ENCODE peak calls at places on chromosomes 2 and 18, in nine cellular contexts. S is GM23338, J is H1, C is endodermal cell, O is left lung, A is IMR-90, M is cardiac muscle cell, L is body of pancreas, P is thyroid gland. V is an unnamed sample.

GRCh38 chr2:38301340-38301968 is 75.6 kb downstream of the ATL2 start:
- DNase-seq in O (no peak), J (no peak), L (no peak), C (peak; percentile 69), M (peak; percentile 2), P (peak; percentile 54), A (no peak), S (peak; percentile 43), V (no peak)

GRCh38 chr2:70516596-70516995 is 37.0 kb downstream of the TGFA start:
- DNase-seq in S (no peak), P (no peak), O (no peak), J (no peak), M (no peak), L (no peak), A (no peak), C (peak; percentile 19), V (no peak)

GRCh38 chr2:146228659-146229058 is 1616.2 kb upstream of the ACVR2A start:
- DNase-seq in O (no peak), C (no peak), L (no peak), M (no peak), J (no peak), A (no peak), S (no peak), P (no peak), V (no peak)

GRCh38 chr2:161352718-161353117 is 44.5 kb downstream of the PSMD14 start:
- DNase-seq in A (no peak), J (no peak), L (no peak), S (no peak), M (peak; percentile 18), P (no peak), O (no peak), C (no peak), V (no peak)

GRCh38 chr2:206115026-206115578 is 29.1 kb upstream of the INO80D start:
- DNase-seq in M (no peak), L (no peak), J (peak; percentile 32), O (no peak), A (no peak), P (no peak), C (no peak), S (no peak), V (no peak)

GRCh38 chr2:223000872-223001825 is 50.8 kb upstream of the KCNE4 start:
- DNase-seq in L (no peak), M (no peak), J (no peak), O (no peak), P (no peak), S (no peak), A (no peak), C (no peak), V (no peak)

GRCh38 chr2:235170016-235170415 is 218.2 kb downstream of the SH3BP4 start:
- DNase-seq in A (peak; percentile 43), M (no peak), O (no peak), S (no peak), P (no peak), L (no peak), C (no peak), J (no peak), V (no peak)

GRCh38 chr18:59735269-59735860 is 38.1 kb upstream of the CCBE1 start:
- DNase-seq in S (no peak), C (no peak), O (no peak), L (no peak), P (peak; percentile 43), A (no peak), M (peak; percentile 42), J (no peak), V (no peak)

GRCh38 chr2:197176457-197176964 is 134.1 kb downstream of the ANKRD44 start:
- DNase-seq in S (no peak), O (no peak), J (no peak), M (no peak), P (no peak), A (no peak), L (no peak), C (no peak), V (no peak)

GRCh38 chr2:86747708-86748627 is 27.9 kb downstream of the RMND5A start:
- DNase-seq in C (no peak), A (peak; percentile 90), M (no peak), P (no peak), S (peak; percentile 81), O (no peak), J (no peak), L (no peak), V (no peak)

GRCh38 chr2:42909966-42910365 is 117.6 kb upstream of the HAAO start:
- DNase-seq in S (no peak), M (no peak), A (no peak), J (no peak), L (no peak), C (no peak), P (no peak), O (no peak), V (peak; percentile 40)

GRCh38 chr2:157696036-157696435 is 67.4 kb upstream of the ACVR1C start:
- DNase-seq in S (no peak), A (peak; percentile 85), O (no peak), M (no peak), L (no peak), C (no peak), P (no peak), J (no peak), V (no peak)

GRCh38 chr2:65565681-65566080 is 133.3 kb upstream of the SPRED2 start:
- DNase-seq in S (no peak), M (no peak), A (no peak), O (no peak), P (no peak), L (no peak), J (no peak), C (no peak), V (no peak)

GRCh38 chr18:21330122-21330701 is 88.2 kb downstream of the GREB1L start:
- DNase-seq in C (no peak), S (peak; percentile 10), P (peak; percentile 82), M (peak; percentile 11), O (no peak), A (no peak), J (no peak), L (no peak), V (no peak)
- H3K4me3 ChIP-seq in C (no peak overlapping the region), S (no peak overlapping the region), P (no peak overlapping the region), M (no peak overlapping the region), O (no peak overlapping the region), A (no peak overlapping the region), J (no peak overlapping the region), L (no peak overlapping the region), V (no peak overlapping the region)

DNA sequence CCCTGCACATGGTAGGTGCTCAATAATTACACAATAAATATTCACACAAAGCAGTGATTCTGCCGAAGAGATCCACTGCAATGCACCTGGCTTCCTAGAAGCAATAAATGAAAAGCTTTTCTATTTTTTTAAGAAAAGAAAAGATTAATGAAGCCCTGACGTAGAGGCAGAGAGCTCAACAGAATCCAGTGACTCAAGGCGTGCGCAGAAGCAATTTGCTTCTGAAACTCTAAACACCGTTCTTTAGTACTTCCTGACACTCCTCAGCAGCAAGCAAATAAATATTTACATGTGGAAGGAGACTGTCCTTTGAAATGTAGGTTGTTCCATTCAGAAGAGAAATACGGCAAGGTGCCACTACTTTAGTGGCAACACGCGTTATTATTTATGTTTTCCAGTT is 126.1 kb upstream of the ZNF516 start:
- DNase-seq in A (peak; percentile 38), J (no peak), M (no peak), S (peak; percentile 23), O (no peak), P (no peak), L (no peak), C (no peak), V (no peak)
- H3K27ac ChIP-seq in A (no peak overlapping the region), J (no peak overlapping the region), M (no peak overlapping the region), S (peak overlapping the region; percentile 26), O (no peak overlapping the region), P (peak overlapping the region; percentile 92), L (peak overlapping the region; percentile 67), C (no peak overlapping the region), V (no peak overlapping the region)

GRCh38 chr2:15797946-15798281 is 142.4 kb upstream of the MYCN start:
- DNase-seq in L (no peak), P (no peak), O (no peak), S (no peak), M (no peak), J (no peak), A (no peak), C (no peak), V (no peak)
- TF ChIP-seq CTCF in L (no peak), P (no peak), O (no peak), S (peak; percentile 48), M (no peak), J (peak; percentile 41), A (no peak), C (no peak), V (no peak)

GRCh38 chr2:165791811-165792454 is 2.1 kb downstream of the GALNT3 start:
- DNase-seq in C (no peak), S (no peak), L (no peak), O (no peak), J (no peak), M (no peak), A (peak; percentile 45), P (no peak), V (no peak)
- H3K4me3 ChIP-seq in C (no peak overlapping the region), S (peak overlapping the region; percentile 71), L (no peak overlapping the region), O (no peak overlapping the region), J (no peak overlapping the region), M (no peak overlapping the region), A (no peak overlapping the region), P (no peak overlapping the region), V (no peak overlapping the region)

GRCh38 chr2:46269545-46270273 is 27.5 kb upstream of the EPAS1 start:
- DNase-seq in O (no peak), P (no peak), C (no peak), A (peak; percentile 31), M (no peak), S (no peak), L (no peak), J (no peak), V (no peak)

GRCh38 chr2:46266134-46266533 is 31.1 kb upstream of the EPAS1 start:
- DNase-seq in L (no peak), O (no peak), S (no peak), C (no peak), M (no peak), P (no peak), A (no peak), J (no peak), V (no peak)

GRCh38 chr2:46268196-46268595 is 29.0 kb upstream of the EPAS1 start:
- DNase-seq in M (no peak), S (no peak), L (no peak), O (no peak), C (no peak), A (no peak), J (no peak), P (no peak), V (no peak)

GRCh38 chr2:46268986-46269385 is 28.2 kb upstream of the EPAS1 start:
- DNase-seq in O (no peak), P (no peak), L (no peak), C (no peak), A (peak; percentile 28), J (no peak), M (no peak), S (no peak), V (no peak)

DNA sequence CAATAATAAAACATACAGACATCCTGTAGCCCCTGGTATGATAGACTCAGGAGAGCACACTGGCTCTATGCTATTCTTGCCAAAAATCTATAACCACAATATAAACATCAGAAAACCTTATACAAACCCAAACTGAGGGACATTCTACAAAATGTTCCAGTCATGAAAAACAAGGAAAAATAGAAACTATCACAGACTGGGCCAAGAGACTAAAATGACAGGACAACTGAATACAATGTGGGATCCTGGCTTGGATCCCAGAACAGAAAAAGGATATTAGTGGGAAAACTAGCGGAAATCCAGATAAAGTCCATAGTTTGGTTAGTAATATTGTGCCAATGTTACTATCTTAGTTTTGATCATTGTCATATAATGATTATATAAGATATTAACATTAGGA is 29.6 kb upstream of the EPAS1 start:
- DNase-seq in C (no peak), J (no peak), P (no peak), A (peak; percentile 45), M (no peak), O (no peak), L (no peak), S (no peak), V (no peak)
- H3K27ac ChIP-seq in C (no peak overlapping the region), J (no peak overlapping the region), P (peak overlapping the region; percentile 11), A (no peak overlapping the region), M (no peak overlapping the region), O (peak overlapping the region; percentile 9), L (no peak overlapping the region), S (no peak overlapping the region), V (no peak overlapping the region)

V was measured in coronary artery.